ENCODE peak calls at places on chromosomes 5 and 9, in seven cellular contexts. P, W, Z, H, F, I and V are unnamed samples.

GRCh38 chr5:126015244-126016054 is 407.8 kb upstream of the GRAMD2B start:
- DNase-seq in P (peak; percentile 38), W (no peak), H (no peak), Z (no peak), I (peak; percentile 84), F (no peak), V (no peak)

GRCh38 chr5:106843812-106844416 is 826.8 kb downstream of the EFNA5 start:
- DNase-seq in P (peak; percentile 64), F (peak; percentile 43), Z (no peak), W (no peak), I (peak; percentile 65), H (no peak), V (peak; percentile 8)

GRCh38 chr5:78547731-78548189 is 100.8 kb downstream of the LHFPL2 start:
- DNase-seq in Z (peak; percentile 55), I (no peak), W (no peak), P (peak; percentile 93), H (peak; percentile 95), F (no peak), V (no peak)

GRCh38 chr9:127744407-127745110 is 9.5 kb upstream of the TOR2A start:
- DNase-seq in H (no peak), F (no peak), W (no peak), Z (no peak), I (no peak), P (no peak), V (no peak)

GRCh38 chr5:159156839-159157238 is 52.5 kb downstream of the RNF145 start:
- DNase-seq in P (peak; percentile 91), I (peak; percentile 76), Z (peak; percentile 10), F (peak; percentile 81), H (no peak), W (peak; percentile 59), V (peak; percentile 59)

GRCh38 chr5:1010181-1010510 is 1.5 kb downstream of the NKD2 start:
- DNase-seq in W (no peak), Z (no peak), F (peak; percentile 35), P (no peak), I (no peak), H (no peak), V (peak; percentile 67)

GRCh38 chr9:27353405-27354229 is 56.7 kb upstream of the EQTN start:
- DNase-seq in Z (no peak), P (no peak), W (peak; percentile 31), H (peak; percentile 61), F (no peak), I (peak; percentile 44), V (peak; percentile 46)

GRCh38 chr5:13659391-13659790 is 285.1 kb downstream of the DNAH5 start:
- DNase-seq in F (no peak), Z (no peak), W (no peak), H (no peak), P (peak; percentile 20), I (no peak), V (no peak)

GRCh38 chr9:135978650-135979461 is 17.7 kb upstream of the UBAC1 start:
- DNase-seq in H (no peak), F (no peak), W (no peak), I (no peak), Z (no peak), P (no peak), V (no peak)

GRCh38 chr9:108012886-108013665 is 523.5 kb upstream of the KLF4 start:
- DNase-seq in H (no peak), I (no peak), F (no peak), W (no peak), Z (no peak), P (no peak), V (no peak)

GRCh38 chr9:128026255-128027165 is 40.6 kb downstream of the NAIF1 start:
- DNase-seq in I (peak; percentile 52), Z (peak; percentile 59), F (peak; percentile 42), P (peak; percentile 56), W (no peak), H (peak; percentile 47), V (no peak)

GRCh38 chr9:130128251-130128650 is 44.0 kb upstream of the NCS1 start:
- DNase-seq in I (no peak), P (peak; percentile 32), W (no peak), Z (peak; percentile 43), F (no peak), H (no peak), V (no peak)

GRCh38 chr9:98881356-98881755 is 62.4 kb upstream of the COL15A1 start:
- DNase-seq in W (no peak), P (no peak), F (no peak), Z (no peak), I (no peak), H (no peak), V (no peak)

GRCh38 chr9:25850803-25851202 is 172.6 kb upstream of the TUSC1 start:
- DNase-seq in W (no peak), F (no peak), I (peak; percentile 63), P (no peak), Z (no peak), H (no peak), V (no peak)

GRCh38 chr9:101479337-101480045 is 43.9 kb upstream of the ALDOB start:
- DNase-seq in W (no peak), Z (peak; percentile 75), H (no peak), F (no peak), P (peak; percentile 80), I (peak; percentile 34), V (peak; percentile 45)

GRCh38 chr5:153713913-153714312 is 223.4 kb downstream of the GRIA1 start:
- DNase-seq in F (no peak), P (no peak), H (no peak), W (no peak), Z (no peak), I (peak; percentile 29), V (peak; percentile 5)

GRCh38 chr9:27379311-27380236 is 82.6 kb upstream of the EQTN start:
- DNase-seq in Z (peak; percentile 55), P (no peak), H (no peak), W (no peak), I (no peak), F (peak; percentile 10), V (no peak)

GRCh38 chr5:92401492-92401891 is 1018.4 kb upstream of the ARRDC3 start:
- DNase-seq in P (peak; percentile 62), Z (no peak), W (peak; percentile 79), H (no peak), F (peak; percentile 14), I (peak; percentile 89), V (peak; percentile 2)

GRCh38 chr9:86807577-86807976 is 139.7 kb downstream of the GAS1 start:
- DNase-seq in Z (no peak), P (peak; percentile 30), H (no peak), W (peak; percentile 38), F (no peak), I (peak; percentile 35), V (peak; percentile 37)

GRCh38 chr5:43073597-43074546 is 33.8 kb upstream of the ANXA2R start:
- DNase-seq in P (peak; percentile 66), W (no peak), F (peak; percentile 64), I (peak; percentile 76), Z (peak; percentile 37), H (no peak), V (peak; percentile 69)

GRCh38 chr5:3320317-3320865 is 275.2 kb upstream of the IRX1 start:
- DNase-seq in F (no peak), H (no peak), W (no peak), P (no peak), I (no peak), Z (no peak), V (no peak)

GRCh38 chr5:159324097-159324760 is 6.1 kb downstream of the IL12B start:
- DNase-seq in I (no peak), F (no peak), P (peak; percentile 69), W (no peak), Z (no peak), H (no peak), V (no peak)

GRCh38 chr9:73135394-73135793 is 16.3 kb upstream of the ANXA1 start:
- DNase-seq in I (no peak), Z (no peak), H (no peak), F (no peak), P (no peak), W (no peak), V (no peak)

GRCh38 chr9:125203259-125203658 is 2.9 kb downstream of the RABEPK start:
- DNase-seq in W (no peak), Z (no peak), I (peak; percentile 13), H (no peak), F (peak; percentile 15), P (peak; percentile 11), V (no peak)

GRCh38 chr5:96509721-96510383 is 76.8 kb upstream of the PCSK1 start:
- DNase-seq in P (peak; percentile 95), Z (no peak), F (peak; percentile 90), H (no peak), W (no peak), I (no peak), V (no peak)

GRCh38 chr9:131668057-131668438 is 71.8 kb downstream of the RAPGEF1 start:
- DNase-seq in P (no peak), H (no peak), F (no peak), Z (no peak), W (no peak), I (no peak), V (no peak)

GRCh38 chr5:135387629-135387960 is 11.4 kb downstream of the MACROH2A1 start:
- DNase-seq in H (no peak), P (no peak), W (no peak), I (no peak), Z (no peak), F (no peak), V (no peak)

DNA sequence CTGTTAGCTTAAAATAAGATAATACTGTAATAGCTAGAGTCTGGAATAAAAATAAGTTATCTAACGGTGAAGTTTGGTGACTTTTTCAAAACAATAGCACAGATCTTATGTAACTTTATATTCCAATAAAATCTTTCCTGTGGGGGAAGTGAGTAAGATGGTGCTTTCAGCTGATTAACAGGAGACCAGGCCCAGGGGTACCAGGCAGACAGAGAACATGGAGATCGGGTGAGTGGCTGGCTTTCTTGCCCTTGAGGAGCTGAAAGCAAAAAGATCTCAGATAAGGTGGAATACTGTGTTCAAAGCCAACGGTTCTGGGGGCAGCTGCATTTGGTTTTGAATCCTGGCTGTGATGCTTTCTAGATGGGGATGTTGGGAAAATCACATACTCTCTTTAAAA is 61.3 kb downstream of the MAT2B start:
- DNase-seq in H (no peak), P (no peak), Z (no peak), F (no peak), I (no peak), W (no peak), V (no peak)
- H3K4me3 ChIP-seq in H (no peak overlapping the region), P (no peak overlapping the region), Z (no peak overlapping the region), F (no peak overlapping the region), I (no peak overlapping the region), W (no peak overlapping the region), V (no peak overlapping the region)

GRCh38 chr9:21030389-21031035 is 928 bp downstream of the HACD4 start:
- DNase-seq in W (no peak), F (peak; percentile 12), P (peak; percentile 69), H (no peak), Z (no peak), I (peak; percentile 92), V (peak; percentile 26)
- H3K4me3 ChIP-seq in W (no peak overlapping the region), F (no peak overlapping the region), P (peak overlapping the region; percentile 58), H (no peak overlapping the region), Z (peak overlapping the region; percentile 50), I (no peak overlapping the region), V (no peak overlapping the region)

GRCh38 chr5:63555874-63556273 is 406.4 kb downstream of the HTR1A start:
- DNase-seq in P (no peak), Z (no peak), F (no peak), W (no peak), H (no peak), I (peak; percentile 15), V (no peak)
- H3K4me3 ChIP-seq in P (no peak overlapping the region), Z (no peak overlapping the region), F (no peak overlapping the region), W (no peak overlapping the region), H (no peak overlapping the region), I (no peak overlapping the region), V (no peak overlapping the region)

DNA sequence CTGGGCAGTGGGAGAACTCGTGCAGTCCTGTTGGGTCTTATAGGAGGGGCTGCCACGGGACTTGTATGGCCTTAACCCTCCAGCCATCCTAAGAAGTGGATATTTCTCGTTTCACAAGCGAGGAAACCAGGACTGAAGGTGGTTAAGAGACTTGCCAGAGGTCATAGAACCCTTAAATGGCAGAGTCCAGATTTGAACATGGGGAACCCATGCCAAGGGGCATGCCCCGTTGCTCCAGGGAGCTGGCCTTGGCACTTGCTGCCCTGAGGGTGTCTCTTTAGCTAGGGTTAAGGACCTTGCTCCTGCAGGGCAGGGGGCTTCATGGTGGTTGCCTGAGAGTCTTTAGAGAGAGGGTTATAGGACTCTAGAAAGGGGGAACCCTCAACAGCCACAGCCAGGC is 63.4 kb downstream of the DAB2IP start:
- DNase-seq in I (no peak), H (no peak), W (no peak), P (no peak), F (no peak), Z (no peak), V (no peak)
- H3K4me3 ChIP-seq in I (no peak overlapping the region), H (no peak overlapping the region), W (no peak overlapping the region), P (no peak overlapping the region), F (no peak overlapping the region), Z (no peak overlapping the region), V (no peak overlapping the region)